ENCODE peak calls at places on chromosomes 7 and 10, in five cellular contexts. X is adrenal gland, Z is ovary, F is tibial nerve, G is body of pancreas. V is an unnamed sample.

GRCh38 chr10:111082102-111082975 is 5.5 kb downstream of the ADRA2A start:
- DNase-seq in X (no peak), G (no peak), Z (no peak), F (no peak), V (no peak)

GRCh38 chr7:100603697-100604077 is 1.5 kb downstream of the PCOLCE start:
- DNase-seq in F (no peak), Z (no peak), X (no peak), G (no peak), V (no peak)

GRCh38 chr7:30019960-30020359 is 6.5 kb downstream of the FKBP14 start:
- DNase-seq in G (no peak), X (no peak), Z (no peak), F (no peak), V (no peak)

GRCh38 chr7:5673125-5673524 is 108.3 kb downstream of the RNF216 start:
- DNase-seq in G (no peak), Z (no peak), F (no peak), X (no peak), V (no peak)

GRCh38 chr10:88110355-88110754 is 246.9 kb downstream of the PTEN start:
- DNase-seq in F (no peak), Z (no peak), G (no peak), X (no peak), V (no peak)

GRCh38 chr10:107163086-107163880 is 1.2 kb downstream of the SORCS1 start:
- DNase-seq in G (no peak), X (no peak), F (no peak), Z (no peak), V (no peak)

GRCh38 chr7:10128748-10129147 is 844.9 kb upstream of the PHF14 start:
- DNase-seq in X (peak), F (no peak), Z (no peak), G (no peak), V (no peak)

GRCh38 chr10:93071674-93072224 is 1.9 kb upstream of the CYP26A1 start:
- DNase-seq in X (peak), F (no peak), G (no peak), Z (no peak), V (peak)

DNA sequence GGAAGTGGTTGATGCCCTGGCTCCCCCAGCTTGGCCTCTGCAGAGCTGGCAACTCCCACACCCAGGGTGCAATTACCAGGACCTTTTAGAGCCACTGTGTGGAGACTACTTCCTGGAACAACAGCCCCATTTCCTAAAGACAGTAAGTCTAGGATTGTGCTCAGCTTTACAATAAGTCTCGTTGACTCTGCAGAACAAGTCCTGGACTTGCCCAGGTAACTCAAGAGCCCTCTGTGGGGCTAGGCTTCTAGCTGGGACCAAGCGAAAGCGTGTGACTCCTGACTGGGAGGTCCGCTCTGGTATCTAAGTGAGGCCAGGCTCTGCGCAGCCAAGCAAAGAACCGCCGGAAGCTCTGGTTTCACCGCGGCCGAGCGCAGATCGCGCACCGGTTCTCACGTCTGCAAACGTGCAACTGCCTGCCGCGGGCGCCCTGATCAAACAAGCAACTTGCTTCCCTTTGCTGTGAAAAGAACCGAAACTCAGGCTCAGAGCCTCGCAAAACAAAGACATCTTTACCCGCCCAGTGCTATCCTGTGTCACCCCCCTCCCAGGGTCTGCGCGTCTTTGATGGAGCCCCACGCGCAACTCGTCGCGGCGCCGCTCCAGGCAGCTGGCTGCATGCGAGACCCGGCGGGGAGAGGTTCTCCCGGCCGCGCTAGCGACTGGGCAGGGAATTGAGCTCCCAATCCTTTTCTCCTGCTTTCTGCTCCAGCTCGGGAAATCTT is 4.4 kb upstream of the PDLIM1 start:
- DNase-seq in Z (no peak), F (no peak), X (peak), G (peak), V (peak)
- TF ChIP-seq POLR2A in Z (no peak), F (no peak), X (no peak), G (peak), V (no peak)

DNA sequence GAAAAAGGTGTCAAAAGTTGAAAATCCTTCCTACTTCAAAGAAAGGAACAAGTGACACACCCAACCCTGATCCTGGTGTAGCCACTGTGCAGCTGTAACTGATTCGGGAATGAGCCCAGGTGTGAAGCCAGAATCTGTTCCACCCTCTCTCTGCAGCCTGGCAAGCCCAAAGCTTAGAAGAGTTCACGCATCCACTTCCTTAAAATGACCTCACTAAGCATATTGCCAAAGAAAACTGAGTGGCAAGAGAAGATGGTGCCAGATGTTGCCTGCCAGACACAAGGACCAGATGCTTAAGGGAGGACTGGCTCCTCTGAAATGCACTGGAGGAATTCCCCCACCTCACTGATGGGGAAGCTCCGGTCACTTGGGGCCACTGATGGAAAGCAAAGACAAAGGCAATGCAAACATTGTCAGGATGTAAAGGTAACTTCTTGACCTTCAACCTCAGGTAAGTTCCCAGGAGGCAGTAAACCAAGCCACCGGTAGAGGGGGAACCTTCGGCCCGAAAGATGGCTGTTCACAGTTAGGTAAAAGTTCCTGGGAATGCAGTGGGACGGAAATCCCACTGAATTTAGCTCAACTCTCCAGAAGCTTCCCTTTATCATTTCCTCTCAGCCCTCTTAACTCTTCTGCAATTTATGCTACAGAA is 554.9 kb downstream of the KCNMA1 start:
- DNase-seq in F (no peak), X (no peak), G (no peak), Z (no peak), V (no peak)
- TF ChIP-seq CTCF in F (no peak), X (no peak), G (no peak), Z (no peak), V (no peak)

GRCh38 chr7:134999136-134999535 is 12.8 kb downstream of the AGBL3 start:
- DNase-seq in F (no peak), Z (no peak), X (no peak), G (no peak), V (no peak)

GRCh38 chr7:134993877-134994456 is 7.7 kb downstream of the AGBL3 start:
- DNase-seq in X (no peak), Z (no peak), G (no peak), F (no peak), V (no peak)

GRCh38 chr7:134995239-134996096 is 9.2 kb downstream of the AGBL3 start:
- DNase-seq in F (no peak), G (no peak), X (no peak), Z (no peak), V (no peak)

GRCh38 chr7:134997214-134997885 is 11.0 kb downstream of the AGBL3 start:
- DNase-seq in Z (no peak), X (no peak), G (no peak), F (no peak), V (no peak)

GRCh38 chr7:134996097-134996550 is 9.8 kb downstream of the AGBL3 start:
- DNase-seq in F (no peak), X (no peak), Z (no peak), G (no peak), V (no peak)
- H3K27ac ChIP-seq in F (no peak), X (no peak), Z (no peak), G (peak), V (peak)

DNA sequence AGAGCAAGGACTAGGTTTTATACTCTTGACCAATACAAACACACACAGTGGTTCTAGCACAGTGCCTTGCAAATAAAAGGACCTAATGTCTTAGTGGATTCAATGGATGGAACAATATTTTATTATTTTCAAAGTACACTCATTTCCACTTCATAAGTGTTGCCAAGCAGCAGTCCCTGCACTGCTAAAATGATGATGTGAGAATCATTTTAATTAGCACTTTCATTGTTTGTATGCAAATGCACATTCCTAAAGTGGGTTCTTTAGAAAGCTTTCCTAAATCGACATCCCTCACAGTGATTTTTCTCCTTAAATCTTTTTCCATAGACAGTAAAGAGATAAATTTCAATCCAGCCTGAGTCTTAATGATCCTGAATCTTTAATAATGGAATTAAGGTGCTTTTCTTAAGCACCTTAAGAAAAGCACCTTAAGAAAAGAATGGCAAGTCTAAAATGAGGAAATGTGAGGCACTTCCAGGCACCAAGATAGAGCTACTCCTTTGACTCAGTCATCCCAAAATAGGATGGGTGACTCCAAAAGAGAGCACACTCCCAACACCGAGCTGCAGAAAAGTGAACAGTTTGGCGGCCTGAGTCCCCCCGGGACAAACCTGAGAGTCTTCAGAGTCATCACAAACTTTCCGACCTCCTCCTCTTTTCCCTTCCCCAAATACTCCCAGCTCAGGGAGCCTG is 84.5 kb downstream of the SORBS1 start:
- DNase-seq in F (no peak), Z (no peak), G (no peak), X (no peak), V (no peak)
- TF ChIP-seq POLR2A in F (no peak), Z (no peak), G (no peak), X (no peak), V (no peak)